ENCODE peak calls at places on chromosomes 1 and 21, in five cellular contexts. Y, F, P, Z and S are unnamed samples. For H3K4me1, the result is how much of the 10 kb centered on the place peaks cover.

GRCh38 chr1:117646007-117646913 is 40.4 kb downstream of the TENT5C start:
- DNase-seq in Z (no peak), F (no peak), Y (no peak), P (peak), S (no peak)

GRCh38 chr1:10648689-10649483 is 147.6 kb downstream of the CASZ1 start:
- DNase-seq in P (no peak), Z (no peak), Y (no peak), F (no peak), S (no peak)

GRCh38 chr1:46221749-46222148 is 18.6 kb downstream of the LURAP1 start:
- DNase-seq in Y (peak), F (no peak), P (no peak), Z (no peak), S (no peak)

GRCh38 chr1:85975770-85976386 is 180.7 kb downstream of the COL24A1 start:
- DNase-seq in P (no peak), Z (no peak), Y (no peak), F (no peak), S (no peak)

GRCh38 chr1:111920221-111921024 is 69.0 kb downstream of the KCND3 start:
- DNase-seq in Z (peak), F (peak), Y (peak), P (peak), S (peak)

GRCh38 chr1:66489972-66490601 is 43.9 kb upstream of the SGIP1 start:
- DNase-seq in P (peak), F (no peak), Y (no peak), Z (no peak), S (no peak)

GRCh38 chr1:55179177-55179835 is 35.9 kb downstream of the USP24 start:
- DNase-seq in Y (no peak), Z (no peak), P (peak), F (no peak), S (no peak)

GRCh38 chr21:21232320-21232719 is 234.1 kb downstream of the NCAM2 start:
- DNase-seq in F (no peak), Z (no peak), Y (no peak), P (peak), S (no peak)

GRCh38 chr1:230868736-230869385 is 540 bp upstream of the C1orf198 start:
- DNase-seq in P (no peak), F (peak), Y (peak), Z (peak), S (peak)

GRCh38 chr1:93768380-93768863 is 86.8 kb upstream of the BCAR3 start:
- DNase-seq in Y (no peak), F (no peak), P (no peak), Z (no peak), S (no peak)

GRCh38 chr1:156665539-156665938 is 11.7 kb downstream of the NES start:
- DNase-seq in F (no peak), Y (no peak), P (no peak), Z (no peak), S (no peak)
- H3K4me1 ChIP-seq in F (half or more), Y (half or more), P (half or more), Z (under half), S (under half)

GRCh38 chr21:37237764-37238163 is 29.4 kb downstream of the VPS26C start:
- DNase-seq in P (no peak), F (no peak), Z (no peak), Y (no peak), S (no peak)

GRCh38 chr21:37240978-37241377 is 26.2 kb downstream of the VPS26C start:
- DNase-seq in Z (no peak), Y (no peak), P (no peak), F (no peak), S (no peak)

GRCh38 chr21:37241426-37241825 is 25.7 kb downstream of the VPS26C start:
- DNase-seq in Z (no peak), Y (no peak), P (no peak), F (no peak), S (no peak)

GRCh38 chr21:37233551-37234146 is 33.5 kb downstream of the VPS26C start:
- DNase-seq in F (no peak), P (no peak), Y (no peak), Z (no peak), S (no peak)

DNA sequence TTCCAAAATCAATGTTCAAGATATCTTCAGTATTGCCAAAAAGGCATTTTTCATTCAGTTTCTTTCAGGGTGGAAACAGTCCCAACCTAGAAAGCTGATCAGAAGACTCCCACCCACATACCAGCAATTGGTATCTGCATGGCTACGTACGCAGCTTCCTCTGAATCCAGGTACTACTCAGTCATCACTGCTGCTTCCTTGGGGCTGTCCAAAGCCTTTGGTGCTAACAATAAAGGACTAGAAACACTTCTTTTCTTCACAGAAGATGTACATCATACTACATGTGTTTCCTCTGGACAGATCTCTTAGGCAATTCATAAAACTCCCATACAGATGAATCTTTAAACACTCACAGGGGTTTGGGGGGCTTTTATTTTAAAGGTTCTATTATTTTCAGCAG is 29.8 kb downstream of the VPS26C start:
- DNase-seq in Y (no peak), P (no peak), F (no peak), Z (no peak), S (no peak)
- H3K27ac ChIP-seq in Y (no peak), P (no peak), F (peak), Z (no peak), S (no peak)

GRCh38 chr1:12153181-12153785 is 13.5 kb upstream of the TNFRSF1B start:
- DNase-seq in P (peak), Y (no peak), F (peak), Z (no peak), S (no peak)
- H3K4me1 ChIP-seq in P (under half), Y (under half), F (under half), Z (under half), S (under half)

GRCh38 chr1:204072951-204073836 is at the start of gene SOX13:
- DNase-seq in Y (peak), P (peak), F (peak), Z (peak), S (peak)
- H3K27ac ChIP-seq in Y (peak), P (peak), F (peak), Z (peak), S (peak)

GRCh38 chr1:183098349-183098748 is 75.1 kb downstream of the LAMC1 start:
- DNase-seq in Y (no peak), F (no peak), Z (no peak), P (no peak), S (no peak)
- H3K4me1 ChIP-seq in Y (half or more), F (half or more), Z (under half), P (under half), S (under half)

GRCh38 chr1:232675267-232675666 is 45.3 kb upstream of the SIPA1L2 start:
- DNase-seq in F (no peak), P (peak), Y (no peak), Z (no peak), S (no peak)

GRCh38 chr1:232675898-232676297 is 46.0 kb upstream of the SIPA1L2 start:
- DNase-seq in F (no peak), P (no peak), Y (no peak), Z (no peak), S (no peak)

GRCh38 chr1:232676307-232676706 is 46.4 kb upstream of the SIPA1L2 start:
- DNase-seq in Y (no peak), F (no peak), P (no peak), Z (no peak), S (no peak)

GRCh38 chr1:232682248-232682647 is 52.3 kb upstream of the SIPA1L2 start:
- DNase-seq in F (no peak), P (no peak), Z (peak), Y (no peak), S (no peak)

GRCh38 chr1:232678185-232678886 is 48.4 kb upstream of the SIPA1L2 start:
- DNase-seq in Z (no peak), P (peak), Y (no peak), F (no peak), S (no peak)
- H3K27ac ChIP-seq in Z (no peak), P (no peak), Y (no peak), F (no peak), S (no peak)

GRCh38 chr1:33446590-33446989 is 15.7 kb upstream of the PHC2 start:
- DNase-seq in P (no peak), F (no peak), Z (no peak), Y (no peak), S (no peak)
- H3K4me1 ChIP-seq in P (under half), F (under half), Z (under half), Y (under half), S (under half)

GRCh38 chr1:222547260-222547614 is 667 bp downstream of the HHIPL2 start:
- DNase-seq in F (no peak), Y (no peak), Z (no peak), P (no peak), S (no peak)

GRCh38 chr1:222540598-222540995 is 7.3 kb downstream of the HHIPL2 start:
- DNase-seq in Y (no peak), Z (no peak), F (no peak), P (no peak), S (no peak)

GRCh38 chr1:222546548-222547259 is 1.2 kb downstream of the HHIPL2 start:
- DNase-seq in P (peak), Z (no peak), Y (no peak), F (no peak), S (peak)

GRCh38 chr1:222546091-222546490 is 1.8 kb downstream of the HHIPL2 start:
- DNase-seq in P (no peak), Y (no peak), F (no peak), Z (no peak), S (no peak)

GRCh38 chr1:222543817-222544216 is 4.1 kb downstream of the HHIPL2 start:
- DNase-seq in F (no peak), P (no peak), Z (no peak), Y (no peak), S (no peak)
- H3K27ac ChIP-seq in F (no peak), P (no peak), Z (no peak), Y (no peak), S (no peak)